ENCODE peak calls at places on chromosomes 12 and 14, in four cellular contexts. U, Q, F and P are unnamed samples.

GRCh38 chr14:91387135-91387849 is 30.3 kb downstream of the CCDC88C start:
- DNase-seq in F (no peak), Q (no peak), U (no peak), P (no peak)

GRCh38 chr12:111842556-111843396 is 748 bp downstream of the MAPKAPK5 start:
- DNase-seq in Q (no peak), U (no peak), F (peak; percentile 37), P (peak; percentile 75)

GRCh38 chr14:100533647-100534485 is 53.4 kb downstream of the BEGAIN start:
- DNase-seq in Q (peak; percentile 25), U (no peak), F (no peak), P (peak; percentile 22)

GRCh38 chr12:27462151-27462694 is 15.7 kb downstream of the SMCO2 start:
- DNase-seq in Q (no peak), F (peak; percentile 97), U (no peak), P (no peak)

GRCh38 chr14:90382491-90383125 is 14.2 kb upstream of the CALM1 start:
- DNase-seq in F (peak; percentile 90), U (peak; percentile 9), Q (peak; percentile 69), P (peak; percentile 72)

GRCh38 chr14:72714871-72715214 is 179.1 kb downstream of the DPF3 start:
- DNase-seq in F (no peak), Q (no peak), U (no peak), P (no peak)

GRCh38 chr14:29243355-29243754 is 476.8 kb downstream of the FOXG1 start:
- DNase-seq in Q (no peak), F (peak; percentile 33), U (no peak), P (no peak)

GRCh38 chr14:104794641-104795467 is 694 bp downstream of the AKT1 start:
- DNase-seq in Q (peak; percentile 51), U (peak; percentile 52), F (peak; percentile 30), P (peak; percentile 50)

GRCh38 chr14:85415015-85415712 is 114.8 kb upstream of the FLRT2 start:
- DNase-seq in U (no peak), Q (no peak), F (peak; percentile 67), P (no peak)

GRCh38 chr14:49999216-49999761 is 106.4 kb downstream of the ARF6 start:
- DNase-seq in F (peak; percentile 76), U (peak; percentile 63), Q (peak; percentile 86), P (peak; percentile 89)
- TF ChIP-seq POLR2A in F (peak; percentile 41), U (no peak), Q (no peak), P (peak; percentile 78)

DNA sequence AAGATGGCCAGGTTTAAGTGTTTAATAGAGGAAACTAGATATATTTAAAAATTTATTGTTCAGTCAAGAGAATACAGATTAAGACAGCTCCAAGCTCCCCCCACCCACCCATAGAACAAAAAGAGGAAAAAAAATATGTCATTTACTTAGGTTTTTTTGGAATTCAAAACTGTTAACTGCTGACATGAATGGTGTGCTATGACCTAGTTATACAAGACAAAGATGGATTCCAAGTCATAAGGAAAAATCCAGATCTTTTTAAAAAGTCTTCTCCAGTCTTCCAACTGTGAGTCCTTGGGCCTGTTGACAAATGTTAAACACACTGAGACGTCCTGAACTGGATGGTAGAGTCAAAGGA is 1.3 kb upstream of the SETD1B start:
- DNase-seq in F (no peak), U (no peak), Q (no peak), P (no peak)
- TF ChIP-seq CTCF in F (no peak), U (no peak), Q (no peak), P (no peak)

DNA sequence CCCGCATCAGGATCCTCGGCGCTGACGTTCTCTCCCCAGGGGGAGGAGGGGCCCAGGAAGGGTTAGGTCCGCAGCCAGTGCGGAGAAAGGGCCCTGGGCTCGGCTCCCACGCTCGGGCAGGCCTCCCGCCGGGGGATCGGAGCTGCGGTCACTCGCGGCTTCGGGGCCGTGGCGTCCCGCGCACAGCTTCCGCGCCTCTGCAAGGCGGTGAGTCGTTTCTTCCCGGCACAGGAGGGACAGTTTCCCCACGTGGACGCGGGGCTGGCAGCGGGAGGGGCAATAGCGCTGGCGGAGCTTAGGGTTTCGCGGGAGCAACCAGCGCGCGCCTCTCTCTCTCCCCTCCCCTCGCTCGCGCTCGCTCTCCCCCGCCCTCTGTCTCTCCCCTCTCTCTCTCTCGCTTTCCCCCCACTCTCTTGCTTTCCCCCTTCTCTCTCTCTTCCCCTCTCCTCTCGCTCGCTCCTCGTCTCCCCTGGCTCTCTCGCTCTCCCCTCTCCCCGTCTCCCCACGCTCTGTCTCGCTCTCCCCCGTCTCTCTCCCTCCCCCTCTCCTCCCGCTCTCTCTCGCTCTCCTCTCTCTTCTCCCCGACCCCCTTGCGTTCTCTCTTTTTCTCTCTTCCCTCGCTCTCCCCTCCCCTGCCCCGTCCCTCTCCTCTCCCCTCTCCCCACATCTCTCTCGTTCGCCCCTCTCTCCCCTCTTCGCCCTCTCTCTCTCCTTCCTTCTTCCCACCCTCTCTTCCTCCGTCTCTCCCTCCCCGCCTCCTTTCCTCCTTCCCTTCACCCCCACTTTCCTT is 12.8 kb upstream of the MAP3K9 start:
- DNase-seq in F (peak; percentile 15), Q (peak; percentile 56), U (peak; percentile 14), P (peak; percentile 58)
- TF ChIP-seq POLR2AphosphoS5 in F (no peak), Q (peak; percentile 68), U (no peak), P (no peak)

DNA sequence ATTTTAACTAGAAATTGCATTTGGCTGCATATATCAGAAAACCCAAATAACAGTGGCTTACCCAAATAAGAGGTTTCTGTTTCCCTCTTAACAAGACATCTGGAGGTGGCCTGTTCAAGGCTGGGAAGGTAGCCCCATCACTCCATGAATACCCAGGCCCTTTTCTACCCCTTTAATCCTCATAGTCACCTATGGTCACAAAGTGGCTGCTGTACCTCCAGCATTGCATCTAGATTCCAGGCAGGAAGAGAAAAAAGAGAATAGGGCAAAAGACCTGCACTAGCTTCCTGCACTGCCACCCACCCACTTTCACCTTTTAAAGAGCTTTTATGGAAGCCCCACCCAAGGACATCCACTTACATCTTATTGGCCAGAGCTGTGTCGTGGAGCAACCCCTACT is 124.0 kb upstream of the NCOR2 start:
- DNase-seq in F (no peak), Q (no peak), U (no peak), P (no peak)
- TF ChIP-seq POLR2A in F (no peak), Q (no peak), U (no peak), P (no peak)